ENCODE peak calls at places on chromosomes 1 and 21, in five cellular contexts. E is cardiac muscle cell, Q is adrenal gland, B is IMR-90, J is progenitor cell of endocrine pancreas. P is an unnamed sample.

GRCh38 chr1:183279835-183280234 is 93.8 kb downstream of the LAMC2 start:
- DNase-seq in E (no peak), Q (peak), B (peak), J (no peak), P (peak)

GRCh38 chr1:51344276-51344601 is 13.9 kb upstream of the TTC39A start:
- DNase-seq in E (no peak), Q (no peak), B (no peak), J (no peak), P (no peak)

GRCh38 chr21:35239811-35240219 is 190.7 kb upstream of the RUNX1 start:
- DNase-seq in E (no peak), Q (no peak), B (no peak), J (no peak), P (no peak)

GRCh38 chr1:171563675-171564074 is 58.4 kb upstream of the MYOCOS start:
- DNase-seq in E (no peak), Q (no peak), B (peak), J (no peak), P (peak)

GRCh38 chr1:2300004-2300771 is 72.1 kb downstream of the SKI start:
- DNase-seq in E (no peak), Q (no peak), B (no peak), J (no peak), P (no peak)

GRCh38 chr1:222865718-222866117 is 50.9 kb downstream of the DISP1 start:
- DNase-seq in E (no peak), Q (no peak), B (no peak), J (no peak), P (no peak)

GRCh38 chr1:8883510-8883909 is 5.0 kb upstream of the ENO1 start:
- DNase-seq in E (no peak), Q (no peak), B (no peak), J (no peak), P (no peak)

GRCh38 chr1:224541901-224542610 is 74.1 kb upstream of the CNIH3 start:
- DNase-seq in E (no peak), Q (no peak), B (no peak), J (no peak), P (no peak)

GRCh38 chr1:219317762-219318353 is 144.2 kb downstream of the LYPLAL1 start:
- DNase-seq in E (peak), Q (no peak), B (no peak), J (no peak), P (no peak)

GRCh38 chr1:48688102-48688760 is 88.5 kb downstream of the BEND5 start:
- DNase-seq in E (no peak), Q (no peak), B (no peak), J (no peak), P (no peak)

GRCh38 chr21:27076035-27076434 is 109.1 kb upstream of the ADAMTS5 start:
- DNase-seq in E (no peak), Q (no peak), B (peak), J (no peak), P (no peak)

GRCh38 chr1:153617677-153618076 is 1.6 kb upstream of the S100A14 start:
- DNase-seq in E (no peak), Q (peak), B (no peak), J (peak), P (peak)

GRCh38 chr1:103220503-103221095 is 112.3 kb upstream of the COL11A1 start:
- DNase-seq in E (no peak), Q (no peak), B (peak), J (no peak), P (peak)

GRCh38 chr21:14096577-14096976 is 114.2 kb downstream of the LIPI start:
- DNase-seq in E (no peak), Q (no peak), B (no peak), J (no peak), P (no peak)

GRCh38 chr1:21935891-21936365 is 1.2 kb downstream of the HSPG2 start:
- DNase-seq in E (no peak), Q (peak), B (no peak), J (no peak), P (no peak)

GRCh38 chr1:16119926-16120325 is 35.9 kb downstream of the EPHA2 start:
- DNase-seq in E (no peak), Q (no peak), B (no peak), J (no peak), P (no peak)

GRCh38 chr1:167227934-167228378 is 7.3 kb downstream of the POU2F1 start:
- DNase-seq in E (no peak), Q (no peak), B (peak), J (no peak), P (no peak)

GRCh38 chr1:32276328-32276727 is 15.6 kb upstream of the HDAC1 start:
- DNase-seq in E (no peak), Q (no peak), B (no peak), J (no peak), P (no peak)

GRCh38 chr1:118177998-118178397 is 7.0 kb downstream of the SPAG17 start:
- DNase-seq in E (no peak), Q (no peak), B (no peak), J (no peak), P (no peak)

GRCh38 chr1:226717256-226717909 is 21.7 kb downstream of the ITPKB start:
- DNase-seq in E (no peak), Q (no peak), B (no peak), J (no peak), P (no peak)

GRCh38 chr1:904271-904950 is 19.3 kb upstream of the SAMD11 start:
- DNase-seq in E (peak), Q (peak), B (peak), J (peak), P (peak)

GRCh38 chr1:41994195-41994894 is 75.6 kb upstream of the HIVEP3 start:
- DNase-seq in E (no peak), Q (no peak), B (no peak), J (no peak), P (no peak)

GRCh38 chr1:228517655-228518054 is 30.5 kb downstream of the RNF187 start:
- DNase-seq in E (no peak), Q (no peak), B (no peak), J (no peak), P (no peak)

GRCh38 chr1:110218739-110219138 is 8.6 kb downstream of the KCNC4 start:
- DNase-seq in E (peak), Q (no peak), B (peak), J (peak), P (no peak)

GRCh38 chr1:1208713-1209433 is 2.5 kb upstream of the TNFRSF18 start:
- DNase-seq in E (no peak), Q (no peak), B (peak), J (no peak), P (no peak)

GRCh38 chr1:36658838-36659237 is 176.1 kb upstream of the CSF3R start:
- DNase-seq in E (no peak), Q (no peak), B (no peak), J (no peak), P (no peak)

GRCh38 chr1:21264913-21265312 is 25.4 kb downstream of the ECE1 start:
- DNase-seq in E (no peak), Q (no peak), B (peak), J (no peak), P (peak)

DNA sequence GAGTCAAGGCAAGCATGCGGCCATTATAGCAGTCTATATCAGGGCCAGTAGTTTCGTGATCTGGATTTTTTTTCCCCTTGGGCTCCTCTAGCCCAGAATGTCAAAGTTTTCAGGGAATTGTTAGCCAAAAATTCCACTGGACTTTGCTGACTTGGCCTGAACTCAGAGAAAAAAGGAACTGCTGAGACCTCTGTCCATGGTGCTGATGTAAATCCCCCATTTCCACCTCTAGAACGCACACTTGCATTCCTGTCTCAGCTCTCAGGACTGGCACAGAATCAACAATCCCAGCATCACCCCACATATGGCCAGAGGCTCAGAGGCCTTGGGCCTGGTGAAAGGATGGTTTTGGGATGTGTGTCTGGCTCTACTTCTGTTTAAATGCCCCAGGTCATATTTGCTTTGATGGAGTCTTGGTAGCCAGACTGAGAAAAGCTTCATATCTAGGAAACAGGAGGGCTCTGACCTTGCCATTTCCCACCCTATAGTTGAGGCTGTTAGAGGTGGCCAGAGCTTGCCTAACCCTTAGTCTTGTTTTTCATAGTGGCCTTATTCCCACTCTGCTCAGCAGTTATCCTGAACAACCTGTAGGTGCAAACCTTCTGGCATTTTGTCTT is 16.9 kb upstream of the EFCAB14 start:
- DNase-seq in E (peak), Q (peak), B (peak), J (peak), P (peak)
- TF ChIP-seq CTCF in E (peak), Q (no peak), B (peak), J (peak), P (peak)

DNA sequence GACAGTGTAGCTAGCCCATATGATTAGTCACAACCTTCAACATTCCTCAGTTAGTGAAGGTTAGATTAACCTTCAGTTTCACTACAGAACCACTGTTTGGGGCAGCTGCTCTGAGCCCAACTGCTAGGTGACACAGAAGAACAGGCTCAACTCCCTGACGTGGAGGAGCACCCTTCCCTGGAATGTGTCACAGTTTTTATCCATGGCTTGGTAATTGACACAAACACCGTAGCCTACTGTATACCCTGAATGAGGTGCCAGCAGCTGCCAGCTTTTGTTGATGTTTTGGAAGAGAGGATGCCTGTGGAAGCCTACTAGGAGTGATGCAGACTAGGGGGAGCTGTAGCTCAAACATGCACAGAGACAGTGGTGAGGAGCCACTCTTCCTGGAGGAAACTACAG is 56.6 kb upstream of the CR2 start:
- DNase-seq in E (no peak), Q (no peak), B (no peak), J (no peak), P (no peak)
- TF ChIP-seq CTCF in E (no peak), Q (no peak), B (no peak), J (no peak), P (peak)

GRCh38 chr1:241998412-241998921 is 431 bp downstream of the MAP1LC3C start:
- DNase-seq in E (peak), Q (peak), B (peak), J (peak), P (peak)
- TF ChIP-seq CTCF in E (peak), Q (peak), B (peak), J (peak), P (peak)

GRCh38 chr1:3350441-3351261 is 103.8 kb upstream of the ARHGEF16 start:
- DNase-seq in E (peak), Q (no peak), B (no peak), J (no peak), P (no peak)
- TF ChIP-seq CTCF in E (no peak), Q (peak), B (no peak), J (no peak), P (peak)